ENCODE peak calls at places on chromosomes 7 and 10, in eight cellular contexts. O, K, L, F, I, C, E and P are unnamed samples.
A peak's percentile ranks its signal among the peaks of the same experiment; 100 is the strongest.

GRCh38 chr7:27161721-27162547 is 3.4 kb downstream of the HOXA9 start:
- DNase-seq in O (peak; percentile 57), K (no peak), L (no peak), F (no peak), I (peak; percentile 68), C (peak; percentile 72), E (peak; percentile 39), P (no peak)

GRCh38 chr10:97532935-97533671 is 34.4 kb downstream of the UBTD1 start:
- DNase-seq in O (peak; percentile 51), K (no peak), L (no peak), F (peak; percentile 55), I (no peak), C (no peak), E (no peak), P (peak; percentile 31)

GRCh38 chr7:55546826-55547225 is 25.5 kb downstream of the VOPP1 start:
- DNase-seq in O (no peak), K (peak; percentile 93), L (peak; percentile 95), F (peak; percentile 84), I (peak; percentile 81), C (peak; percentile 80), E (peak; percentile 97), P (no peak)

GRCh38 chr7:127320974-127321373 is 68.2 kb upstream of the GRM8 start:
- DNase-seq in O (no peak), K (no peak), L (no peak), F (no peak), I (no peak), C (no peak), E (no peak), P (no peak)

GRCh38 chr10:129971381-129972144 is 7.5 kb upstream of the EBF3 start:
- DNase-seq in O (peak; percentile 81), K (no peak), L (no peak), F (peak; percentile 63), I (no peak), C (peak; percentile 66), E (no peak), P (peak; percentile 78)

GRCh38 chr10:98006266-98006665 is 24.2 kb downstream of the CRTAC1 start:
- DNase-seq in O (no peak), K (no peak), L (no peak), F (no peak), I (no peak), C (no peak), E (no peak), P (peak; percentile 47)

GRCh38 chr10:106711313-106711906 is 453.1 kb downstream of the SORCS1 start:
- DNase-seq in O (peak; percentile 57), K (peak; percentile 62), L (peak; percentile 19), F (peak; percentile 48), I (no peak), C (no peak), E (peak; percentile 56), P (peak; percentile 38)

GRCh38 chr7:68336534-68336933 is 1261.7 kb upstream of the AUTS2 start:
- DNase-seq in O (no peak), K (no peak), L (no peak), F (no peak), I (no peak), C (no peak), E (no peak), P (no peak)

GRCh38 chr10:31099664-31100063 is 68.0 kb upstream of the ZNF438 start:
- DNase-seq in O (no peak), K (no peak), L (peak; percentile 84), F (peak; percentile 50), I (no peak), C (no peak), E (peak; percentile 89), P (no peak)

GRCh38 chr7:139958599-139959380 is 104.0 kb downstream of the PARP12 start:
- DNase-seq in O (no peak), K (no peak), L (no peak), F (no peak), I (no peak), C (no peak), E (no peak), P (no peak)

GRCh38 chr10:95513008-95513589 is 48.1 kb downstream of the SORBS1 start:
- DNase-seq in O (no peak), K (peak; percentile 85), L (no peak), F (no peak), I (no peak), C (no peak), E (no peak), P (no peak)

GRCh38 chr7:78149787-78150186 is 351.2 kb downstream of the PHTF2 start:
- DNase-seq in O (no peak), K (no peak), L (no peak), F (no peak), I (no peak), C (no peak), E (peak; percentile 3), P (no peak)

GRCh38 chr10:103765168-103765567 is 90.2 kb downstream of the SH3PXD2A start:
- DNase-seq in O (no peak), K (no peak), L (no peak), F (no peak), I (no peak), C (no peak), E (no peak), P (no peak)

GRCh38 chr10:102641398-102641797 is 2.9 kb upstream of the TRIM8 start:
- DNase-seq in O (no peak), K (no peak), L (no peak), F (no peak), I (no peak), C (no peak), E (no peak), P (no peak)

GRCh38 chr7:1068656-1069055 is 19.3 kb upstream of the GPER1 start:
- DNase-seq in O (no peak), K (no peak), L (no peak), F (no peak), I (no peak), C (no peak), E (no peak), P (no peak)

GRCh38 chr7:67344481-67345193 is 348.0 kb downstream of the TYW1 start:
- DNase-seq in O (no peak), K (no peak), L (no peak), F (no peak), I (no peak), C (peak; percentile 4), E (no peak), P (no peak)

GRCh38 chr10:97667462-97667861 is 19.6 kb downstream of the AVPI1 start:
- DNase-seq in O (no peak), K (no peak), L (no peak), F (no peak), I (no peak), C (no peak), E (no peak), P (no peak)

GRCh38 chr10:91617073-91617580 is 15.7 kb downstream of the PPP1R3C start:
- DNase-seq in O (no peak), K (no peak), L (peak; percentile 30), F (peak; percentile 45), I (no peak), C (no peak), E (peak; percentile 76), P (no peak)

GRCh38 chr7:92621641-92622429 is 31.6 kb upstream of the FAM133B start:
- DNase-seq in O (no peak), K (no peak), L (no peak), F (no peak), I (no peak), C (no peak), E (no peak), P (no peak)

GRCh38 chr7:150408393-150409299 is 29.5 kb downstream of the ZNF775 start:
- DNase-seq in O (no peak), K (no peak), L (no peak), F (no peak), I (peak; percentile 58), C (peak; percentile 59), E (no peak), P (no peak)

GRCh38 chr7:117612637-117613036 is 132.8 kb downstream of the CFTR start:
- DNase-seq in O (no peak), K (no peak), L (no peak), F (no peak), I (no peak), C (no peak), E (no peak), P (no peak)

GRCh38 chr10:4708123-4708759 is 117.8 kb upstream of the AKR1E2 start:
- DNase-seq in O (peak; percentile 17), K (no peak), L (no peak), F (peak; percentile 36), I (no peak), C (no peak), E (peak; percentile 12), P (peak; percentile 35)

GRCh38 chr10:103120546-103120945 is 72.5 kb downstream of the NT5C2 start:
- DNase-seq in O (no peak), K (no peak), L (no peak), F (no peak), I (no peak), C (no peak), E (no peak), P (no peak)

GRCh38 chr7:19122018-19122588 is 4.7 kb upstream of the TWIST1 start:
- DNase-seq in O (no peak), K (no peak), L (no peak), F (peak; percentile 47), I (no peak), C (no peak), E (peak; percentile 64), P (no peak)

GRCh38 chr10:59894114-59894513 is 12.2 kb downstream of the CCDC6 start:
- DNase-seq in O (no peak), K (no peak), L (peak; percentile 81), F (no peak), I (no peak), C (peak; percentile 81), E (peak; percentile 66), P (no peak)

GRCh38 chr10:17643339-17643754 is 604 bp upstream of the STAM start:
- DNase-seq in O (peak; percentile 59), K (peak; percentile 74), L (peak; percentile 80), F (peak; percentile 87), I (peak; percentile 87), C (peak; percentile 80), E (peak; percentile 85), P (no peak)

GRCh38 chr7:96380111-96380512 is 58.2 kb upstream of the SLC25A13 start:
- DNase-seq in O (peak; percentile 13), K (no peak), L (no peak), F (no peak), I (no peak), C (no peak), E (no peak), P (no peak)

GRCh38 chr7:65477326-65477725 is 103.7 kb downstream of the ZNF92 start:
- DNase-seq in O (peak; percentile 47), K (peak; percentile 50), L (peak; percentile 5), F (peak; percentile 35), I (no peak), C (no peak), E (peak; percentile 18), P (peak; percentile 22)
- TF ChIP-seq CTCF in O (peak; percentile 39), K (peak; percentile 42), L (peak; percentile 16), F (no peak), I (no peak), C (no peak), E (no peak), P (peak; percentile 35)

GRCh38 chr10:69860290-69860689 is 58.6 kb downstream of the COL13A1 start:
- DNase-seq in O (no peak), K (no peak), L (no peak), F (no peak), I (no peak), C (no peak), E (no peak), P (no peak)
- TF ChIP-seq CTCF in O (no peak), K (no peak), L (no peak), F (no peak), I (no peak), C (no peak), E (no peak), P (no peak)

GRCh38 chr10:13470270-13470669 is 58.5 kb downstream of the BEND7 start:
- DNase-seq in O (no peak), K (no peak), L (no peak), F (no peak), I (no peak), C (no peak), E (no peak), P (no peak)
- TF ChIP-seq CTCF in O (no peak), K (no peak), L (no peak), F (no peak), I (no peak), C (no peak), E (no peak), P (no peak)

GRCh38 chr10:24396396-24396795 is 187.5 kb downstream of the KIAA1217 start:
- DNase-seq in O (no peak), K (no peak), L (no peak), F (peak; percentile 11), I (no peak), C (no peak), E (peak; percentile 9), P (no peak)
- TF ChIP-seq CTCF in O (no peak), K (peak; percentile 40), L (no peak), F (no peak), I (no peak), C (no peak), E (no peak), P (no peak)